ENCODE peak calls at places on chromosomes 13 and 19, in nine cellular contexts. Z is effector memory CD4-positive, alpha-beta T cell; O is cardiac muscle cell; D is adrenal gland; W is A549; P is heart left ventricle; H is mucosa of descending colon; X is ascending aorta; E is psoas muscle. G is an unnamed sample.

GRCh38 chr13:35765387-35765786 is 288.9 kb upstream of the MAB21L1 start:
- DNase-seq in O (no peak), H (no peak), D (no peak), X (no peak), P (no peak), W (no peak), E (no peak), Z (no peak), G (no peak)

GRCh38 chr19:16470911-16471811 is 609 bp downstream of the EPS15L1 start:
- DNase-seq in W (no peak), Z (no peak), E (peak; percentile 66), X (no peak), O (peak; percentile 44), H (peak; percentile 60), P (no peak), D (no peak), G (peak; percentile 31)

GRCh38 chr13:101511161-101511560 is 58.7 kb downstream of the ITGBL1 start:
- DNase-seq in Z (no peak), O (no peak), X (no peak), H (no peak), W (no peak), D (no peak), P (no peak), E (no peak), G (no peak)

GRCh38 chr19:46076951-46077814 is 36.4 kb upstream of the IGFL4 start:
- DNase-seq in E (no peak), O (peak; percentile 88), Z (no peak), D (peak; percentile 75), X (no peak), H (peak; percentile 48), P (no peak), W (peak; percentile 95), G (peak; percentile 92)

GRCh38 chr13:34347784-34348573 is 530.0 kb downstream of the RFC3 start:
- DNase-seq in P (no peak), H (no peak), X (no peak), W (no peak), Z (no peak), D (peak; percentile 25), O (no peak), E (no peak), G (peak; percentile 41)

GRCh38 chr19:38619361-38620174 is 580 bp downstream of the EIF3K start:
- DNase-seq in X (no peak), D (no peak), E (no peak), H (no peak), P (no peak), O (no peak), W (no peak), Z (no peak), G (no peak)

GRCh38 chr13:41418027-41418426 is 39.3 kb upstream of the RGCC start:
- DNase-seq in E (no peak), D (no peak), X (no peak), W (no peak), H (no peak), P (no peak), O (peak; percentile 84), Z (no peak), G (no peak)

GRCh38 chr13:19810996-19811881 is 28.5 kb upstream of the PSPC1 start:
- DNase-seq in Z (no peak), W (no peak), D (no peak), E (no peak), O (peak; percentile 12), P (no peak), H (no peak), X (no peak), G (peak; percentile 52)

GRCh38 chr13:95128045-95128643 is 173.1 kb downstream of the ABCC4 start:
- DNase-seq in X (no peak), H (no peak), E (no peak), P (no peak), Z (no peak), W (peak; percentile 10), O (no peak), D (no peak), G (no peak)

GRCh38 chr13:30737511-30738342 is 2.4 kb downstream of the ALOX5AP start:
- DNase-seq in O (no peak), D (no peak), Z (no peak), P (no peak), H (no peak), W (no peak), E (no peak), X (no peak), G (no peak)

GRCh38 chr19:45103625-45104319 is 10.8 kb downstream of the PPP1R37 start:
- DNase-seq in D (no peak), H (no peak), O (no peak), E (no peak), W (no peak), Z (no peak), X (no peak), P (no peak), G (peak; percentile 45)

GRCh38 chr13:51781246-51782022 is 22.5 kb downstream of the DHRS12 start:
- DNase-seq in H (no peak), Z (no peak), D (no peak), W (no peak), O (peak; percentile 34), X (no peak), P (no peak), E (peak; percentile 32), G (no peak)

GRCh38 chr19:33063356-33064116 is 1.2 kb downstream of the RHPN2 start:
- DNase-seq in O (peak; percentile 45), W (no peak), X (no peak), E (no peak), Z (no peak), D (no peak), P (no peak), H (peak; percentile 60), G (no peak)

GRCh38 chr19:33062902-33063301 is 1.8 kb downstream of the RHPN2 start:
- DNase-seq in D (no peak), W (no peak), Z (no peak), E (no peak), H (no peak), O (no peak), P (no peak), X (no peak), G (no peak)

GRCh38 chr19:33064778-33065550 is at the start of gene RHPN2:
- DNase-seq in X (no peak), O (peak; percentile 82), Z (no peak), H (peak; percentile 89), W (peak; percentile 94), P (peak; percentile 76), E (peak; percentile 64), D (peak; percentile 30), G (peak; percentile 87)

GRCh38 chr19:33064117-33064777 is 441 bp downstream of the RHPN2 start:
- DNase-seq in O (peak; percentile 15), Z (no peak), X (no peak), H (peak; percentile 74), E (no peak), D (no peak), W (no peak), P (no peak), G (peak; percentile 87)

DNA sequence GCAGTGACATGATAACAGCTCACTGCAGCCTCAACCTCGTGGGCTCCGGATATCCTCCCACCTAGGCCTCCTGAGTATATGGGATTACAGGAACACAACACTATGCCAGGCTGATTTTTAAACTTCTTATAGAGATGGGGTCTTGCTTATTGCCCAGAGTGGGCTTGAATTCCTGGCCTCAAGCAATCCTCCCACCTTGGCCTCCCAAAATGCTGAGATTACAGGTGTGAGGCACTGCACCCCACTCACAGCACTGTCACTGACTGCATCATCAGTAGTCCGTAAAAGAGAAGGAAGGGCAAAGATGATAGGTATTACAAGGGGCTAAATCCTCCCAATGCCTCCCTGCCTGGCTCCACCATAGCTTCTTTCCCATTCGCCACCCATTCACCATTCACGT is 4.1 kb downstream of the RHPN2 start:
- DNase-seq in H (no peak), P (no peak), E (no peak), D (no peak), W (no peak), X (no peak), O (no peak), Z (no peak), G (no peak)
- H3K4me1 ChIP-seq in H (peaks cover 23% of the 10 kb centered on the region), P (peaks cover 10% of the 10 kb centered on the region), E (no peaks in the 10 kb centered on the region), D (no peaks in the 10 kb centered on the region), W (peaks cover 56% of the 10 kb centered on the region), X (no peaks in the 10 kb centered on the region), O (peaks cover 5% of the 10 kb centered on the region), Z (peaks cover 13% of the 10 kb centered on the region), G (peaks cover 41% of the 10 kb centered on the region)

GRCh38 chr19:36796714-36796999 is 24.1 kb upstream of the ZNF850 start:
- DNase-seq in H (no peak), W (no peak), E (no peak), O (no peak), Z (no peak), X (no peak), P (no peak), D (no peak), G (no peak)
- H3K9me3 ChIP-seq in H (peaks cover 79% of the 10 kb centered on the region), W (peaks cover 91% of the 10 kb centered on the region), E (peaks cover 61% of the 10 kb centered on the region), O (no peaks in the 10 kb centered on the region), Z (peaks cover 3% of the 10 kb centered on the region), X (peaks cover 57% of the 10 kb centered on the region), P (no peaks in the 10 kb centered on the region), D (no peaks in the 10 kb centered on the region), G (peaks cover 3% of the 10 kb centered on the region)

DNA sequence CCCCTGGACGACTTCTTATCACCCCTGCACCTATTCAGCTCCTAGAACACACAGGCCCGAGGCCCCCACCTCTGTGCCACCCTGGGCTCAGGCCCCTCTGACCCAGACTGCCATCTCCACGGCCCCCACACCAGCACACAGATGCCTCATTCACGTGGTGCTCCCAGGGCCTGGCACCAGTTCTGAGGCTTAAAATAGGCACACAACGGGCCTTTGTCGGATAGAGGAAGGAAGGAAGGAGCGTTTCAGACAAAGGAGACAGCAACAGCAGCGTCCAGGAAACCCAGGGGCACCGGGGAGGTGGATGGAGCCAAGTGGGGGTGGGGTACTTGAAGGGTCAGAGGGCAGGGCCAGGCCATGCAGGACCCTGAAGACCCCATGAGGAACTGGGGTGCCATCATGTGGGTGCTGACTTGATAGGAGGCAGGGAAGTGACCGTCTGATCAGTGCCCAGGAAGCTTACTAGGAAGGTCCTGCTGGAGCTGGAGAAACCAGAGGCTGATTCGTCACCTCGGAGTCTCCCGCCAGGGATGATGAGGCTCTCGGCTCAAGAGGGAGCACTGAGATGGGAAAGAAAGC is 7.1 kb downstream of the GNG7 start:
- DNase-seq in P (no peak), Z (no peak), E (no peak), X (no peak), W (no peak), O (peak; percentile 12), D (peak; percentile 30), H (no peak), G (no peak)
- H3K4me1 ChIP-seq in P (peaks cover 17% of the 10 kb centered on the region), Z (peaks cover 2% of the 10 kb centered on the region), E (no peaks in the 10 kb centered on the region), X (no peaks in the 10 kb centered on the region), W (no peaks in the 10 kb centered on the region), O (peaks cover 21% of the 10 kb centered on the region), D (peaks cover 15% of the 10 kb centered on the region), H (peaks cover 4% of the 10 kb centered on the region), G (no peaks in the 10 kb centered on the region)

GRCh38 chr19:58429745-58430144 is 10.2 kb downstream of the ZNF132 start:
- DNase-seq in P (no peak), Z (no peak), D (no peak), O (no peak), X (no peak), W (no peak), E (no peak), H (no peak), G (no peak)

GRCh38 chr19:58434217-58434616 is 5.7 kb downstream of the ZNF132 start:
- DNase-seq in E (no peak), P (no peak), D (no peak), Z (no peak), X (no peak), W (no peak), O (peak; percentile 14), H (no peak), G (no peak)

DNA sequence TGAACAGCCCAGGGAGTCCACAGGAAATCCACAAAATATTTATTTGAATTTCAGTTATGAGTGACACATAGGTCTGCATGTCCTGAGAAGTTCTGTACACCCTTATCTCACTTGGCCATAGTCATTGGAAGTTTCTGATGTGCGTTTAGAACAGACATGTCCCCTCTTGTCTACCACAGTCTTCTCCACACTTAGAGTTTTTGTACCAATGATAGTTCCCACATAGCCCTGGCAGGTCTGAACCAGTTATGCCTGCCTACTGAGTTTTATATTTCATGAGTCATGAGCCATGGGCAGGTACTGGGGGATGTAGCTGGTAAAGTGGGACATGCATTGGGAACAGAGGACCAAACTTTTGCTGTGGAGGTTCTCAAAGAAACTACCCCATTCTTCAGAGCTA is 11.3 kb downstream of the ZNF132 start:
- DNase-seq in W (no peak), E (no peak), H (no peak), P (no peak), X (no peak), O (no peak), Z (no peak), D (no peak), G (no peak)
- H3K9me3 ChIP-seq in W (peaks cover 64% of the 10 kb centered on the region), E (peaks cover 57% of the 10 kb centered on the region), H (peaks cover 75% of the 10 kb centered on the region), P (peaks cover 4% of the 10 kb centered on the region), X (peaks cover 93% of the 10 kb centered on the region), O (no peaks in the 10 kb centered on the region), Z (peaks cover 37% of the 10 kb centered on the region), D (peaks cover 10% of the 10 kb centered on the region), G (peaks cover 18% of the 10 kb centered on the region)

G was measured in Caco-2.